ENCODE peak calls at places on chromosomes 4 and X, in four cellular contexts. One of them, this sample, is unnamed.

GRCh38 chr4:176735300-176735699 is 57.4 kb downstream of the VEGFC start:
- DNase-seq in neuronal stem cell: no peak
- DNase-seq in H1: no peak
- DNase-seq in trophoblast cell: no peak
- DNase-seq in this sample: no peak

GRCh38 chr4:182808673-182809416 is 108.3 kb downstream of the DCTD start:
- DNase-seq in H1: no peak
- DNase-seq in neuronal stem cell: no peak
- DNase-seq in trophoblast cell: no peak
- DNase-seq in this sample: no peak

GRCh38 chrX:28756647-28757046 is 169.4 kb downstream of the IL1RAPL1 start:
- DNase-seq in H1: no peak
- DNase-seq in trophoblast cell: no peak
- DNase-seq in neuronal stem cell: no peak
- DNase-seq in this sample: no peak

GRCh38 chr4:170391066-170391754 is 301.5 kb upstream of the AADAT start:
- DNase-seq in neuronal stem cell: no peak
- DNase-seq in H1: no peak
- DNase-seq in trophoblast cell: no peak
- DNase-seq in this sample: no peak

GRCh38 chrX:130770615-130771014 is 132.4 kb downstream of the ENOX2 start:
- DNase-seq in neuronal stem cell: no peak
- DNase-seq in H1: no peak
- DNase-seq in trophoblast cell: no peak
- DNase-seq in this sample: no peak

GRCh38 chr4:88216395-88216794 is 58.0 kb upstream of the ABCG2 start:
- DNase-seq in H1: no peak
- DNase-seq in neuronal stem cell: no peak
- DNase-seq in trophoblast cell: peak
- DNase-seq in this sample: no peak

GRCh38 chr4:8087921-8088495 is 70.6 kb downstream of the ABLIM2 start:
- DNase-seq in neuronal stem cell: no peak
- DNase-seq in trophoblast cell: no peak
- DNase-seq in H1: no peak
- DNase-seq in this sample: no peak

GRCh38 chr4:177005801-177006230 is 213.1 kb upstream of the VEGFC start:
- DNase-seq in trophoblast cell: no peak
- DNase-seq in neuronal stem cell: no peak
- DNase-seq in H1: no peak
- DNase-seq in this sample: no peak

GRCh38 chrX:31392541-31392940 is 320.7 kb upstream of the FTHL17 start:
- DNase-seq in H1: no peak
- DNase-seq in neuronal stem cell: no peak
- DNase-seq in trophoblast cell: no peak
- DNase-seq in this sample: no peak

GRCh38 chrX:78098108-78098507 is 5.9 kb upstream of the PGK1 start:
- DNase-seq in trophoblast cell: no peak
- DNase-seq in H1: no peak
- DNase-seq in neuronal stem cell: no peak
- DNase-seq in this sample: no peak

GRCh38 chrX:56813318-56813837 is 84.3 kb downstream of the NBDY start:
- DNase-seq in neuronal stem cell: no peak
- DNase-seq in trophoblast cell: peak
- DNase-seq in H1: no peak
- DNase-seq in this sample: peak

GRCh38 chr4:126731062-126731461 is 901.7 kb upstream of the INTU start:
- DNase-seq in H1: no peak
- DNase-seq in neuronal stem cell: no peak
- DNase-seq in trophoblast cell: no peak
- DNase-seq in this sample: no peak

GRCh38 chrX:52574416-52575275 is 57.8 kb upstream of the XAGE1B start:
- DNase-seq in trophoblast cell: no peak
- DNase-seq in H1: no peak
- DNase-seq in neuronal stem cell: peak
- DNase-seq in this sample: no peak

GRCh38 chr4:16472537-16472936 is 246.3 kb upstream of the TAPT1 start:
- DNase-seq in trophoblast cell: no peak
- DNase-seq in neuronal stem cell: no peak
- DNase-seq in H1: no peak
- DNase-seq in this sample: no peak

GRCh38 chr4:114015444-114015899 is 36.0 kb upstream of the ARSJ start:
- DNase-seq in neuronal stem cell: no peak
- DNase-seq in trophoblast cell: no peak
- DNase-seq in H1: no peak
- DNase-seq in this sample: no peak

GRCh38 chr4:67680568-67681222 is 20.3 kb downstream of the UBA6 start:
- DNase-seq in neuronal stem cell: no peak
- DNase-seq in trophoblast cell: no peak
- DNase-seq in H1: no peak
- DNase-seq in this sample: no peak

GRCh38 chrX:11398785-11399184 is 105.6 kb downstream of the AMELX start:
- DNase-seq in neuronal stem cell: no peak
- DNase-seq in H1: no peak
- DNase-seq in trophoblast cell: no peak
- DNase-seq in this sample: no peak

GRCh38 chr4:176123710-176124407 is 58.2 kb downstream of the WDR17 start:
- DNase-seq in neuronal stem cell: peak
- DNase-seq in trophoblast cell: peak
- DNase-seq in H1: no peak
- DNase-seq in this sample: peak

GRCh38 chr4:40736910-40737309 is 12.8 kb upstream of the NSUN7 start:
- DNase-seq in H1: no peak
- DNase-seq in trophoblast cell: no peak
- DNase-seq in neuronal stem cell: no peak
- DNase-seq in this sample: no peak

GRCh38 chr4:161303551-161303950 is 860.2 kb downstream of the FSTL5 start:
- DNase-seq in neuronal stem cell: no peak
- DNase-seq in trophoblast cell: no peak
- DNase-seq in H1: no peak
- DNase-seq in this sample: no peak

GRCh38 chr4:2803624-2804448 is 11.0 kb downstream of the SH3BP2 start:
- DNase-seq in trophoblast cell: peak
- DNase-seq in neuronal stem cell: no peak
- DNase-seq in H1: no peak
- DNase-seq in this sample: no peak

GRCh38 chr4:1223841-1224809 is 24.8 kb downstream of the CTBP1 start:
- DNase-seq in neuronal stem cell: no peak
- DNase-seq in H1: no peak
- DNase-seq in trophoblast cell: no peak
- DNase-seq in this sample: no peak
- H2BK12ac ChIP-seq in neuronal stem cell: no peak
- H2BK12ac ChIP-seq in H1: no peak
- H2BK12ac ChIP-seq in trophoblast cell: no peak
- H2BK12ac ChIP-seq in this sample: no peak

DNA sequence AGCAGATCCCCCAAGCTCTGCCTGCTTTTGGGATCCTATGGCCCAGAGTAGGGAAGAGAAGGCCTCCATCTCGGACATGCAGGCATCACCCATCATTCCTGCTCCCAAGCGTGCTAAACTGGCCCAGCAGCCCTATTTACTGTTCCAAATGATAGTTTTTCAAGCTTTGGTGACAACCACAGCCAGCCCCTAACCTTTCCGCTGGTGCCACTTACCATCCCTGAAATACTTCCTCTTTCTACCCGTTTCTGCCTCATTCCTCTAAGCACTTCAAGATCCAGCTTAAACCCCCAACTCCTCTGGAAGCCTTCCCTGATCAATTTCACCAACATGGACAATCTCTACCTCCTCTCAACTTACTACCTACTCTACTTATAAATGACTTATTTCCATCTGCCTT is 36.2 kb downstream of the LNX1 start:
- DNase-seq in trophoblast cell: no peak
- DNase-seq in H1: no peak
- DNase-seq in neuronal stem cell: no peak
- DNase-seq in this sample: no peak
- H2BK12ac ChIP-seq in trophoblast cell: no peak
- H2BK12ac ChIP-seq in H1: no peak
- H2BK12ac ChIP-seq in neuronal stem cell: no peak
- H2BK12ac ChIP-seq in this sample: no peak

GRCh38 chr4:173536808-173537429 is 6.9 kb upstream of the HAND2 start:
- DNase-seq in trophoblast cell: no peak
- DNase-seq in neuronal stem cell: peak
- DNase-seq in H1: no peak
- DNase-seq in this sample: peak

GRCh38 chr4:173535932-173536331 is 5.9 kb upstream of the HAND2 start:
- DNase-seq in trophoblast cell: no peak
- DNase-seq in H1: no peak
- DNase-seq in neuronal stem cell: peak
- DNase-seq in this sample: no peak

GRCh38 chr4:173538903-173539445 is 8.9 kb upstream of the HAND2 start:
- DNase-seq in neuronal stem cell: peak
- DNase-seq in H1: no peak
- DNase-seq in trophoblast cell: no peak
- DNase-seq in this sample: no peak

GRCh38 chr4:173538148-173538902 is 8.3 kb upstream of the HAND2 start:
- DNase-seq in H1: no peak
- DNase-seq in trophoblast cell: no peak
- DNase-seq in neuronal stem cell: peak
- DNase-seq in this sample: no peak

DNA sequence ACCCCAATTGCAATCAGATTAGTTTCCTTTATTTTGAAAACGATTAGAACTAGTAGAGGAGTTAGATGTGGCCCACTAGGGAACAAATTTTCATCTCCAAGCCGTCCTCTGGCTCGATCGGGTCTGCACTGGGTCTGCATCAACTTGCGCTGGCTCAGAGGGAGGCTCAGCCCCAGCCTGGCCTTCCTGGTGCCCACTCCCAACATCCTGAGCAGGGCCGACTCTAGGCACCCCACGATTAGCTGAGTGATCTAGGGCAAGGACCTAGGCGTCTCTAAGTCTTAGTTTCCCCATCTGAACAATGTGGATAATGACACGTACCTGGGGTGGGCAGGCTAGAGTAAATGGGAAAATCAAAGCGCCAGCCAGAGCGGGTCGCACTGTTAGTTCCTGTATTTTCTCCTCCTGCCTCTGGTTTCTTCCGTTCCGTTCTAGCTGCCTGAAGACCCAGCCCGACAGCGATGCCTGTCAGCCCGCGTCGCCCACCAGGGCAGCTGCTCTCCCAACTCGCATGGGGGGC is 7.7 kb upstream of the HAND2 start:
- DNase-seq in trophoblast cell: no peak
- DNase-seq in neuronal stem cell: no peak
- DNase-seq in H1: no peak
- DNase-seq in this sample: no peak
- H2BK12ac ChIP-seq in trophoblast cell: no peak
- H2BK12ac ChIP-seq in neuronal stem cell: peak
- H2BK12ac ChIP-seq in H1: peak
- H2BK12ac ChIP-seq in this sample: no peak

GRCh38 chr4:10703146-10703545 is 18.6 kb upstream of the CLNK start:
- DNase-seq in H1: no peak
- DNase-seq in trophoblast cell: no peak
- DNase-seq in neuronal stem cell: no peak
- DNase-seq in this sample: no peak

GRCh38 chr4:10701702-10702460 is 17.3 kb upstream of the CLNK start:
- DNase-seq in H1: no peak
- DNase-seq in neuronal stem cell: no peak
- DNase-seq in trophoblast cell: no peak
- DNase-seq in this sample: no peak

GRCh38 chr4:10706236-10706635 is 21.7 kb upstream of the CLNK start:
- DNase-seq in H1: no peak
- DNase-seq in trophoblast cell: no peak
- DNase-seq in neuronal stem cell: no peak
- DNase-seq in this sample: no peak

DNA sequence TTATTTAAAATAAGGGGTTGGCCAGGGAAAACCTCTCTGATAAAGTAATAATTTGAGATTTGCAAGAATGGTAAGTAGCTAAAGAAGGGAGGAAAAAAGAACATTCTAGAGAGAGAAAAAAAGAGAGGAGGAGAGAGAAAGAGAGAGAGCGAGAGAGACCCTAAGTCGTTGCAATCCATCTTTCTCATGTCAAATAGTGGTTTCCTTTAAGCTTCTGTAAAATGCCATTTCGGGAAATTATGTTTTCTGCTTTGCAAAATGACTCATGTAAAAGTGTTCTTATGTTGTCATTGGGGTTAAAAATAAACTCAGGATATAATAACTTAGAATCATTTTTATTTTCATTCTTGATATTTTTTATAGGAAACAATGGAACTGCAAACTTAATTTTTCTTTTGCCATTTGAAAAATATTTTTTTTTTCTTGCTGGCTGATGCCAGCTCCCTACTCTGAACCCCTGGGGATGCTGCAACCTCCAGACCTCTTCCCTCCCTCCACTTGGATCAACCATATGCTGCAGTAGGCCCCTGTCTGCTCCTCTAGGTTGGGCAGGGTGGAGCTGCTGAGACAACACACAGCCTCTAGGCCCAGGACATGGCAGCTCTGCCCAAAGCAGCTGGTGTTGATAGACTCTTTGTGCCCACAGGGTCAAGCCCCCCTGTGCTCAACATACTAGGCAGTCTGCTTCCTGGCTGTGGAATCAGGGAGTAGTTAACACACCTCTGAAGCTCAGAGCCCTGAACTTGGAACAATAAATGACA is 19.7 kb upstream of the CLNK start:
- DNase-seq in H1: no peak
- DNase-seq in trophoblast cell: no peak
- DNase-seq in neuronal stem cell: no peak
- DNase-seq in this sample: no peak
- H2BK12ac ChIP-seq in H1: no peak
- H2BK12ac ChIP-seq in trophoblast cell: no peak
- H2BK12ac ChIP-seq in neuronal stem cell: no peak
- H2BK12ac ChIP-seq in this sample: no peak

DNA sequence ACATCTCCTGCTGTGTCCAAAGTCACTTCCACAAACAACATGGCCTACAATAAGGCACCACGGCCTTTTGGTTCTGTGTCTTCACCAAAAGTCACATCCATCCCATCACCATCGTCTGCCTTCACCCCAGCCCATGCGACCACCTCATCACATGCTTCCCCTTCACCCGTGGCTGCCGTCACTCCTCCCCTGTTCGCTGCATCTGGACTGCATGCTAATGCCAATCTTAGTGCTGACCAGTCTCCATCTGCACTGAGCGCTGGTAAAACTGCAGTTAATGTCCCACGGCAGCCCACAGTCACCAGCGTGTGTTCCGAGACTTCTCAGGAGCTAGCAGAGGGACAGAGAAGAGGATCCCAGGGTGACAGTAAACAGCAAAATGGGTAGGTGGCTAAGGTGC is 123.9 kb downstream of the PDLIM5 start:
- DNase-seq in neuronal stem cell: no peak
- DNase-seq in trophoblast cell: no peak
- DNase-seq in H1: no peak
- DNase-seq in this sample: peak
- H2BK12ac ChIP-seq in neuronal stem cell: peak
- H2BK12ac ChIP-seq in trophoblast cell: no peak
- H2BK12ac ChIP-seq in H1: peak
- H2BK12ac ChIP-seq in this sample: no peak